ENCODE peak calls at places on chromosomes 13 and 19, in four cellular contexts. P, S, K and I are unnamed samples.
A peak's percentile ranks its signal among the peaks of the same experiment; 100 is the strongest.

GRCh38 chr13:48976677-48977625 is 1.2 kb downstream of the FNDC3A start:
- DNase-seq in P (no peak), S (no peak), K (peak; percentile 19), I (no peak)

GRCh38 chr19:10112895-10113591 is 1.6 kb downstream of the P2RY11 start:
- DNase-seq in P (no peak), S (no peak), K (peak; percentile 82), I (peak; percentile 75)

GRCh38 chr19:45901432-45901903 is 945 bp downstream of the MYPOP start:
- DNase-seq in P (peak; percentile 42), S (no peak), K (no peak), I (peak; percentile 71)

GRCh38 chr19:661427-662196 is 1.4 kb downstream of the RNF126 start:
- DNase-seq in P (no peak), S (no peak), K (peak; percentile 55), I (no peak)

GRCh38 chr13:112963641-112964040 is 5.4 kb upstream of the MCF2L start:
- DNase-seq in P (no peak), S (no peak), K (no peak), I (no peak)

GRCh38 chr13:78657699-78658629 is 991 bp downstream of the OBI1 start:
- DNase-seq in P (peak; percentile 8), S (no peak), K (no peak), I (peak; percentile 22)

GRCh38 chr13:40631605-40632004 is 34.8 kb downstream of the FOXO1 start:
- DNase-seq in P (no peak), S (no peak), K (no peak), I (no peak)

GRCh38 chr13:44895584-44895983 is 93.7 kb downstream of the NUFIP1 start:
- DNase-seq in P (no peak), S (no peak), K (no peak), I (no peak)

GRCh38 chr13:30705672-30706071 is 29.7 kb upstream of the ALOX5AP start:
- DNase-seq in P (no peak), S (no peak), K (no peak), I (no peak)

GRCh38 chr13:20230913-20231838 is 943 bp downstream of the GJB6 start:
- DNase-seq in P (no peak), S (no peak), K (no peak), I (no peak)

GRCh38 chr19:7522072-7522922 is at the start of gene MCOLN1:
- DNase-seq in P (peak; percentile 94), S (peak; percentile 91), K (peak; percentile 99), I (peak; percentile 100)

GRCh38 chr19:14088634-14089411 is 1.7 kb downstream of the SAMD1 start:
- DNase-seq in P (no peak), S (no peak), K (no peak), I (no peak)

GRCh38 chr13:63092461-63092860 is 1676.8 kb upstream of the PCDH20 start:
- DNase-seq in P (peak; percentile 53), S (no peak), K (no peak), I (no peak)

GRCh38 chr19:55077106-55077505 is 1.4 kb downstream of the EPS8L1 start:
- DNase-seq in P (no peak), S (no peak), K (no peak), I (no peak)

GRCh38 chr13:40072663-40073120 is 417.2 kb downstream of the COG6 start:
- DNase-seq in P (no peak), S (no peak), K (no peak), I (no peak)

GRCh38 chr19:44529541-44529940 is at the start of gene CEACAM20:
- DNase-seq in P (no peak), S (no peak), K (no peak), I (no peak)

GRCh38 chr13:27789153-27789494 is 3.2 kb upstream of the GSX1 start:
- DNase-seq in P (no peak), S (no peak), K (no peak), I (no peak)

GRCh38 chr19:3186891-3187661 is 1.3 kb downstream of the NCLN start:
- DNase-seq in P (no peak), S (no peak), K (peak; percentile 64), I (no peak)

GRCh38 chr13:47679391-47679790 is 321.7 kb downstream of the SUCLA2 start:
- DNase-seq in P (peak; percentile 59), S (no peak), K (no peak), I (no peak)

GRCh38 chr13:24605923-24606372 is 74.3 kb upstream of the ATP12A start:
- DNase-seq in P (peak; percentile 11), S (no peak), K (peak; percentile 16), I (no peak)

GRCh38 chr19:14371321-14371821 is 9.9 kb upstream of the ADGRE5 start:
- DNase-seq in P (no peak), S (no peak), K (no peak), I (no peak)

GRCh38 chr19:54138777-54139256 is 1.3 kb downstream of the CNOT3 start:
- DNase-seq in P (no peak), S (no peak), K (peak; percentile 34), I (no peak)

GRCh38 chr19:3798137-3798536 is 12.0 kb upstream of the MATK start:
- DNase-seq in P (no peak), S (no peak), K (no peak), I (no peak)

GRCh38 chr19:5949792-5950305 is 28.1 kb downstream of the RANBP3 start:
- DNase-seq in P (no peak), S (no peak), K (no peak), I (no peak)

GRCh38 chr13:32164622-32165268 is 133.2 kb downstream of the FRY start:
- DNase-seq in P (peak; percentile 66), S (peak; percentile 11), K (peak; percentile 75), I (peak; percentile 46)

GRCh38 chr13:106176103-106176502 is 359.4 kb downstream of the EFNB2 start:
- DNase-seq in P (peak; percentile 78), S (no peak), K (no peak), I (no peak)

GRCh38 chr19:19817357-19817756 is 4.2 kb downstream of the ZNF506 start:
- DNase-seq in P (no peak), S (no peak), K (no peak), I (no peak)

GRCh38 chr19:1496714-1497577 is 6.0 kb downstream of the REEP6 start:
- DNase-seq in P (no peak), S (no peak), K (no peak), I (no peak)

GRCh38 chr19:38538793-38539528 is 78.8 kb downstream of the MAP4K1 start:
- DNase-seq in P (no peak), S (no peak), K (no peak), I (no peak)

GRCh38 chr13:46057251-46058015 is 4.9 kb upstream of the ZC3H13 start:
- DNase-seq in P (peak; percentile 18), S (no peak), K (no peak), I (no peak)
- H2AFZ ChIP-seq in P (no peak overlapping the region), S (no peak overlapping the region), K (no peak overlapping the region), I (no peak overlapping the region)

GRCh38 chr13:91406619-91407018 is 8.2 kb downstream of the GPC5 start:
- DNase-seq in P (peak; percentile 35), S (no peak), K (peak; percentile 93), I (peak; percentile 21)
- TF ChIP-seq RCOR1 in P (no peak), S (no peak), K (no peak), I (no peak)

DNA sequence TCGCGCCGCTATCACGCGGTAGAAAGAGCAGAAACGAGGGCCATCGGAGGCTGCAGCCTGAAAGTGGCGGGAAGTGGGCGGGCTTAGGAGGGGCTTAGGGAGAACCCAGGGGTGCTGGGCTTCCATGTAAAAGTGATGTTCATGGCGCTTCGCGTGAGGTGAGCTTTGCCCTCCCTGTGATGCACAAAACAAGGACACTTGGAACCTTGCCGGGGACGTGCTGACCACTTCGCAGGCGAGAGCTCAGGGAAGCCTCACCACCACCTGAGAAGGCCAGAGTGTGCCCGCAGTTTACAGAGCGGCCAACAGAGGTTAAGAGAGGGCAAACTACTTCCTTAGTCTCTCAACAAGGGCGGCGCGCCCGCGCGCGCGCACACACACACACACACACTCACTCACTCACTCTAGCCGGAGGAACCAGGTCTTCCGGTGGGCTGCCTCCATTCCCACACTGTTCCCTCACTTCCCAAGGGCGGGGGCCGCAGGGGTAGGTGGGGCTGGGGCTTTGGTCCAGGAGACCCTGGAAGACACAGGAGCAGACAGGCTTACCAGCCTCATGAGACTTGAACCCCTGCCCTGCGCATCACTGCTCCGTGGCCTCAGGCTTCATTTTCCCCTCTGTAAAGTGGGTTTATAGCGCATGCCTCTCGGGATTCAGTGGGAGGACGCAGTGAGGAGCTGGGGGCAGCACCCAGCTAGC is 716 bp downstream of the GAPDHS start:
- DNase-seq in P (peak; percentile 57), S (no peak), K (peak; percentile 29), I (no peak)
- H2AFZ ChIP-seq in P (peak overlapping the region; percentile 86), S (peak overlapping the region; percentile 4), K (no peak overlapping the region), I (no peak overlapping the region)

DNA sequence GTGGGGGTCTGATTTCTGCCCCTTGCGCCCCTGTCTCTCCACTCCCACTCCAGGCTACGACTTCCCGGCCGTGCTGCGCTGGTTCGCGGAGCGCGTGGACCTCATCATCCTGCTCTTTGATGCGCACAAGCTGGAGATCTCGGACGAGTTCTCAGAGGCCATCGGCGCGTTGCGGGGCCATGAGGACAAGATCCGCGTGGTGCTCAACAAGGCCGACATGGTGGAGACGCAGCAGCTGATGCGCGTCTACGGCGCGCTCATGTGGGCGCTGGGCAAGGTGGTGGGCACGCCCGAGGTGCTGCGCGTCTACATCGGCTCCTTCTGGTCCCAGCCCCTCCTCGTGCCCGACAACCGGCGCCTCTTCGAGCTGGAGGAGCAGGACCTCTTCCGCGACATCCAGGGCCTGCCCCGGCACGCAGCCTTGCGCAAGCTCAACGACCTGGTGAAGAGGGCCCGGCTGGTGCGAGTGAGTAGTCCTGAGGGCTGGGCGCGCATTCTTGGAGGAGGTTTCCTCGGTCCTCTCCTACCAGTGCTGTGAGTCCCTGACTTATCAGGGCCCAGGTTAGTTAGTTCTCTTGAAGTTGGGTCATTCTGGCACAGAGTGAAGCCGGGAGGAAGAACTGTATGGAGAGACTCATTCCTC is 12.7 kb downstream of the EHD2 start:
- DNase-seq in P (no peak), S (no peak), K (no peak), I (no peak)
- TF ChIP-seq RCOR1 in P (no peak), S (no peak), K (no peak), I (no peak)

DNA sequence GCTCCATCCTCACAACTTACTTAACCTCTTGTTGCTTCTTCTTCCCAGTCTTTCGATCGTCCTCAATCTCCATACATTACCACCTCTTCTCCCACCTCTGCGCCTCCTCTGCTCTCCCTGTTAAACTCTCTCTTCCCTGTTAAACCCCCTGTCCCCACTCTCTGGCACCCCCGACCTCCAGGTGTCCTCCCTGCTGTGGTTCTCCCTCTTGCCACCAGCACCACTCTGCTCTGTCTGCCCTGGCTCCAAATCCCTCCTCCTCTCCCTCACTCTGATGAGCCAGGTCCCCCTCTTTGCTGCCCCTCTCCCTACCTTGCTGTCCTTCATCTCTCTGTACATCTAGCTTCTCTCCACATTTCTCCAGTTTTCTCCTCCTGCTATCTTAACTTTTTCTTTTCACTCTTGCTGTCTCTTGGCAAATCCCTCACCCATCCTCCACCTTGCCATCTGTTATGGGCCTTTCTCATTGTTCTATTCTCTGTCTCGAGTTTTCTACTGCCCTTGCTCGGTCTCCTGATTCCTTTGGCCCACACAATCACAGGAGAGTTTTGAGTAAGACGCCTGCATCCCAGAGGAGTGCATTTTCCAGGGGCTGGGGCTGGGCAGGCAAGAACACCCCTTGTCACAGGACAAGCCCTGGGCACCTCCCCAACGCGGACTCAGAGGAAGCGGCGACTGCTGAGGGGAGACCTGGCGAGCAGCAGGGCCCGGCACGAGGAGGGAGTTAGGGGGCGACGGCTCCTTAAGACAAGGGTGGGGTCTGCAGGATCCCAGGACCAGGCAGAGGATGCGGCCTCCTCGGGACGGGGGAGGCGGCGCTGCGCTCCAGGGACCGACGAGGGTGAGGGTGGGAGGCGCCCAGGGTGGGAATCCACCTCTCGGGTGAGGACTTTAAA is 21.4 kb upstream of the ERVV-1 start:
- DNase-seq in P (no peak), S (no peak), K (no peak), I (peak; percentile 42)
- H2AFZ ChIP-seq in P (peak overlapping the region; percentile 90), S (no peak overlapping the region), K (peak overlapping the region; percentile 68), I (peak overlapping the region; percentile 51)